ENCODE peak calls at places on chromosome 21, in nine cellular contexts. One of them, this sample, is unnamed.

GRCh38 chr21:43884012-43884860 is 19.2 kb downstream of the AGPAT3 start:
- DNase-seq in HS-27A: no peak
- DNase-seq in stimulated activated CD4-positive, alpha-beta T cell treated with anti-CD3 and anti-CD28 coated beads, Interleukin-12 subunit alpha, Interleukin-12 subunit beta, amount 100 ng/mL, for 4 hours: no peak
- DNase-seq in PC-3: peak; percentile 93
- DNase-seq in neural crest cell: no peak
- DNase-seq in activated CD8-positive, alpha-beta memory T cell treated with anti-CD3 and anti-CD28 coated beads for 4 hours: no peak
- DNase-seq in fibroblast of mammary gland: no peak
- DNase-seq in Peyer's patch: no peak
- DNase-seq in ovary: peak; percentile 50
- DNase-seq in this sample: no peak

GRCh38 chr21:35540950-35541632 is 492.0 kb upstream of the RUNX1 start:
- DNase-seq in HS-27A: no peak
- DNase-seq in stimulated activated CD4-positive, alpha-beta T cell treated with anti-CD3 and anti-CD28 coated beads, Interleukin-12 subunit alpha, Interleukin-12 subunit beta, amount 100 ng/mL, for 4 hours: no peak
- DNase-seq in PC-3: no peak
- DNase-seq in neural crest cell: no peak
- DNase-seq in activated CD8-positive, alpha-beta memory T cell treated with anti-CD3 and anti-CD28 coated beads for 4 hours: no peak
- DNase-seq in fibroblast of mammary gland: peak; percentile 89
- DNase-seq in Peyer's patch: no peak
- DNase-seq in ovary: no peak
- DNase-seq in this sample: no peak

GRCh38 chr21:25402134-25402957 is 204.9 kb downstream of the MRPL39 start:
- DNase-seq in HS-27A: no peak
- DNase-seq in stimulated activated CD4-positive, alpha-beta T cell treated with anti-CD3 and anti-CD28 coated beads, Interleukin-12 subunit alpha, Interleukin-12 subunit beta, amount 100 ng/mL, for 4 hours: no peak
- DNase-seq in PC-3: no peak
- DNase-seq in neural crest cell: no peak
- DNase-seq in activated CD8-positive, alpha-beta memory T cell treated with anti-CD3 and anti-CD28 coated beads for 4 hours: no peak
- DNase-seq in fibroblast of mammary gland: no peak
- DNase-seq in Peyer's patch: no peak
- DNase-seq in ovary: no peak
- DNase-seq in this sample: no peak

GRCh38 chr21:41374867-41375533 is 13.2 kb downstream of the MX2 start:
- DNase-seq in HS-27A: no peak
- DNase-seq in stimulated activated CD4-positive, alpha-beta T cell treated with anti-CD3 and anti-CD28 coated beads, Interleukin-12 subunit alpha, Interleukin-12 subunit beta, amount 100 ng/mL, for 4 hours: no peak
- DNase-seq in PC-3: no peak
- DNase-seq in neural crest cell: no peak
- DNase-seq in activated CD8-positive, alpha-beta memory T cell treated with anti-CD3 and anti-CD28 coated beads for 4 hours: no peak
- DNase-seq in fibroblast of mammary gland: no peak
- DNase-seq in Peyer's patch: no peak
- DNase-seq in ovary: no peak
- DNase-seq in this sample: no peak

GRCh38 chr21:41839387-41840000 is 39.6 kb downstream of the PRDM15 start:
- DNase-seq in HS-27A: no peak
- DNase-seq in stimulated activated CD4-positive, alpha-beta T cell treated with anti-CD3 and anti-CD28 coated beads, Interleukin-12 subunit alpha, Interleukin-12 subunit beta, amount 100 ng/mL, for 4 hours: no peak
- DNase-seq in PC-3: no peak
- DNase-seq in neural crest cell: no peak
- DNase-seq in activated CD8-positive, alpha-beta memory T cell treated with anti-CD3 and anti-CD28 coated beads for 4 hours: no peak
- DNase-seq in fibroblast of mammary gland: no peak
- DNase-seq in Peyer's patch: no peak
- DNase-seq in ovary: no peak
- DNase-seq in this sample: no peak

GRCh38 chr21:42688841-42689371 is 35.5 kb downstream of the PDE9A start:
- DNase-seq in HS-27A: no peak
- DNase-seq in stimulated activated CD4-positive, alpha-beta T cell treated with anti-CD3 and anti-CD28 coated beads, Interleukin-12 subunit alpha, Interleukin-12 subunit beta, amount 100 ng/mL, for 4 hours: no peak
- DNase-seq in PC-3: no peak
- DNase-seq in neural crest cell: no peak
- DNase-seq in activated CD8-positive, alpha-beta memory T cell treated with anti-CD3 and anti-CD28 coated beads for 4 hours: no peak
- DNase-seq in fibroblast of mammary gland: no peak
- DNase-seq in Peyer's patch: no peak
- DNase-seq in ovary: peak; percentile 30
- DNase-seq in this sample: no peak

GRCh38 chr21:41993744-41994143 is 16.4 kb downstream of the ZBTB21 start:
- DNase-seq in HS-27A: no peak
- DNase-seq in stimulated activated CD4-positive, alpha-beta T cell treated with anti-CD3 and anti-CD28 coated beads, Interleukin-12 subunit alpha, Interleukin-12 subunit beta, amount 100 ng/mL, for 4 hours: no peak
- DNase-seq in PC-3: peak; percentile 59
- DNase-seq in neural crest cell: no peak
- DNase-seq in activated CD8-positive, alpha-beta memory T cell treated with anti-CD3 and anti-CD28 coated beads for 4 hours: no peak
- DNase-seq in fibroblast of mammary gland: peak; percentile 94
- DNase-seq in Peyer's patch: no peak
- DNase-seq in ovary: no peak
- DNase-seq in this sample: no peak

GRCh38 chr21:45306832-45307571 is 19.3 kb upstream of the POFUT2 start:
- DNase-seq in HS-27A: no peak
- DNase-seq in stimulated activated CD4-positive, alpha-beta T cell treated with anti-CD3 and anti-CD28 coated beads, Interleukin-12 subunit alpha, Interleukin-12 subunit beta, amount 100 ng/mL, for 4 hours: no peak
- DNase-seq in PC-3: no peak
- DNase-seq in neural crest cell: peak; percentile 69
- DNase-seq in activated CD8-positive, alpha-beta memory T cell treated with anti-CD3 and anti-CD28 coated beads for 4 hours: no peak
- DNase-seq in fibroblast of mammary gland: peak; percentile 93
- DNase-seq in Peyer's patch: no peak
- DNase-seq in ovary: peak; percentile 95
- DNase-seq in this sample: no peak

GRCh38 chr21:32456497-32456918 is 44.0 kb downstream of the EVA1C start:
- DNase-seq in HS-27A: no peak
- DNase-seq in stimulated activated CD4-positive, alpha-beta T cell treated with anti-CD3 and anti-CD28 coated beads, Interleukin-12 subunit alpha, Interleukin-12 subunit beta, amount 100 ng/mL, for 4 hours: no peak
- DNase-seq in PC-3: peak; percentile 51
- DNase-seq in neural crest cell: no peak
- DNase-seq in activated CD8-positive, alpha-beta memory T cell treated with anti-CD3 and anti-CD28 coated beads for 4 hours: no peak
- DNase-seq in fibroblast of mammary gland: peak; percentile 87
- DNase-seq in Peyer's patch: no peak
- DNase-seq in ovary: peak; percentile 64
- DNase-seq in this sample: no peak

GRCh38 chr21:42432695-42433094 is 29.0 kb downstream of the UBASH3A start:
- DNase-seq in HS-27A: no peak
- DNase-seq in stimulated activated CD4-positive, alpha-beta T cell treated with anti-CD3 and anti-CD28 coated beads, Interleukin-12 subunit alpha, Interleukin-12 subunit beta, amount 100 ng/mL, for 4 hours: no peak
- DNase-seq in PC-3: no peak
- DNase-seq in neural crest cell: no peak
- DNase-seq in activated CD8-positive, alpha-beta memory T cell treated with anti-CD3 and anti-CD28 coated beads for 4 hours: no peak
- DNase-seq in fibroblast of mammary gland: no peak
- DNase-seq in Peyer's patch: no peak
- DNase-seq in ovary: no peak
- DNase-seq in this sample: no peak

GRCh38 chr21:37530901-37531351 is 164.4 kb downstream of the DYRK1A start:
- DNase-seq in HS-27A: no peak
- DNase-seq in stimulated activated CD4-positive, alpha-beta T cell treated with anti-CD3 and anti-CD28 coated beads, Interleukin-12 subunit alpha, Interleukin-12 subunit beta, amount 100 ng/mL, for 4 hours: no peak
- DNase-seq in PC-3: no peak
- DNase-seq in neural crest cell: no peak
- DNase-seq in activated CD8-positive, alpha-beta memory T cell treated with anti-CD3 and anti-CD28 coated beads for 4 hours: no peak
- DNase-seq in fibroblast of mammary gland: no peak
- DNase-seq in Peyer's patch: no peak
- DNase-seq in ovary: no peak
- DNase-seq in this sample: no peak

GRCh38 chr21:36400719-36401118 is 15.5 kb downstream of the CHAF1B start:
- DNase-seq in HS-27A: no peak
- DNase-seq in stimulated activated CD4-positive, alpha-beta T cell treated with anti-CD3 and anti-CD28 coated beads, Interleukin-12 subunit alpha, Interleukin-12 subunit beta, amount 100 ng/mL, for 4 hours: no peak
- DNase-seq in PC-3: no peak
- DNase-seq in neural crest cell: no peak
- DNase-seq in activated CD8-positive, alpha-beta memory T cell treated with anti-CD3 and anti-CD28 coated beads for 4 hours: no peak
- DNase-seq in fibroblast of mammary gland: no peak
- DNase-seq in Peyer's patch: no peak
- DNase-seq in ovary: no peak
- DNase-seq in this sample: no peak

GRCh38 chr21:40923914-40924313 is 77.0 kb upstream of the DSCAM start:
- DNase-seq in HS-27A: no peak
- DNase-seq in stimulated activated CD4-positive, alpha-beta T cell treated with anti-CD3 and anti-CD28 coated beads, Interleukin-12 subunit alpha, Interleukin-12 subunit beta, amount 100 ng/mL, for 4 hours: no peak
- DNase-seq in PC-3: no peak
- DNase-seq in neural crest cell: no peak
- DNase-seq in activated CD8-positive, alpha-beta memory T cell treated with anti-CD3 and anti-CD28 coated beads for 4 hours: no peak
- DNase-seq in fibroblast of mammary gland: no peak
- DNase-seq in Peyer's patch: no peak
- DNase-seq in ovary: no peak
- DNase-seq in this sample: no peak

GRCh38 chr21:42311816-42312625 is 3.2 kb downstream of the TFF3 start:
- DNase-seq in HS-27A: no peak
- DNase-seq in stimulated activated CD4-positive, alpha-beta T cell treated with anti-CD3 and anti-CD28 coated beads, Interleukin-12 subunit alpha, Interleukin-12 subunit beta, amount 100 ng/mL, for 4 hours: no peak
- DNase-seq in PC-3: no peak
- DNase-seq in neural crest cell: no peak
- DNase-seq in activated CD8-positive, alpha-beta memory T cell treated with anti-CD3 and anti-CD28 coated beads for 4 hours: no peak
- DNase-seq in fibroblast of mammary gland: no peak
- DNase-seq in Peyer's patch: no peak
- DNase-seq in ovary: no peak
- DNase-seq in this sample: no peak

GRCh38 chr21:42041711-42042110 is 29.4 kb upstream of the UMODL1 start:
- DNase-seq in HS-27A: no peak
- DNase-seq in stimulated activated CD4-positive, alpha-beta T cell treated with anti-CD3 and anti-CD28 coated beads, Interleukin-12 subunit alpha, Interleukin-12 subunit beta, amount 100 ng/mL, for 4 hours: no peak
- DNase-seq in PC-3: no peak
- DNase-seq in neural crest cell: no peak
- DNase-seq in activated CD8-positive, alpha-beta memory T cell treated with anti-CD3 and anti-CD28 coated beads for 4 hours: no peak
- DNase-seq in fibroblast of mammary gland: no peak
- DNase-seq in Peyer's patch: no peak
- DNase-seq in ovary: no peak
- DNase-seq in this sample: no peak

GRCh38 chr21:29557200-29557599 is 258.5 kb downstream of the BACH1 start:
- DNase-seq in HS-27A: no peak
- DNase-seq in stimulated activated CD4-positive, alpha-beta T cell treated with anti-CD3 and anti-CD28 coated beads, Interleukin-12 subunit alpha, Interleukin-12 subunit beta, amount 100 ng/mL, for 4 hours: no peak
- DNase-seq in PC-3: no peak
- DNase-seq in neural crest cell: no peak
- DNase-seq in activated CD8-positive, alpha-beta memory T cell treated with anti-CD3 and anti-CD28 coated beads for 4 hours: no peak
- DNase-seq in fibroblast of mammary gland: no peak
- DNase-seq in Peyer's patch: no peak
- DNase-seq in ovary: no peak
- DNase-seq in this sample: no peak

GRCh38 chr21:43988016-43988415 is 24.1 kb upstream of the TRAPPC10 start:
- DNase-seq in HS-27A: no peak
- DNase-seq in stimulated activated CD4-positive, alpha-beta T cell treated with anti-CD3 and anti-CD28 coated beads, Interleukin-12 subunit alpha, Interleukin-12 subunit beta, amount 100 ng/mL, for 4 hours: no peak
- DNase-seq in PC-3: no peak
- DNase-seq in neural crest cell: no peak
- DNase-seq in activated CD8-positive, alpha-beta memory T cell treated with anti-CD3 and anti-CD28 coated beads for 4 hours: no peak
- DNase-seq in fibroblast of mammary gland: no peak
- DNase-seq in Peyer's patch: no peak
- DNase-seq in ovary: no peak
- DNase-seq in this sample: no peak

GRCh38 chr21:23853796-23854379 is 1753.4 kb downstream of the MRPL39 start:
- DNase-seq in HS-27A: no peak
- DNase-seq in stimulated activated CD4-positive, alpha-beta T cell treated with anti-CD3 and anti-CD28 coated beads, Interleukin-12 subunit alpha, Interleukin-12 subunit beta, amount 100 ng/mL, for 4 hours: no peak
- DNase-seq in PC-3: peak; percentile 63
- DNase-seq in neural crest cell: no peak
- DNase-seq in activated CD8-positive, alpha-beta memory T cell treated with anti-CD3 and anti-CD28 coated beads for 4 hours: no peak
- DNase-seq in fibroblast of mammary gland: peak; percentile 6
- DNase-seq in Peyer's patch: no peak
- DNase-seq in ovary: no peak
- DNase-seq in this sample: peak; percentile 6

GRCh38 chr21:26389971-26390641 is 183.0 kb downstream of the CYYR1 start:
- DNase-seq in HS-27A: peak; percentile 72
- DNase-seq in stimulated activated CD4-positive, alpha-beta T cell treated with anti-CD3 and anti-CD28 coated beads, Interleukin-12 subunit alpha, Interleukin-12 subunit beta, amount 100 ng/mL, for 4 hours: no peak
- DNase-seq in PC-3: peak; percentile 96
- DNase-seq in neural crest cell: no peak
- DNase-seq in activated CD8-positive, alpha-beta memory T cell treated with anti-CD3 and anti-CD28 coated beads for 4 hours: no peak
- DNase-seq in fibroblast of mammary gland: peak; percentile 61
- DNase-seq in Peyer's patch: no peak
- DNase-seq in ovary: no peak
- DNase-seq in this sample: no peak

GRCh38 chr21:37565530-37566223 is 199.1 kb downstream of the DYRK1A start:
- DNase-seq in HS-27A: no peak
- DNase-seq in stimulated activated CD4-positive, alpha-beta T cell treated with anti-CD3 and anti-CD28 coated beads, Interleukin-12 subunit alpha, Interleukin-12 subunit beta, amount 100 ng/mL, for 4 hours: no peak
- DNase-seq in PC-3: no peak
- DNase-seq in neural crest cell: no peak
- DNase-seq in activated CD8-positive, alpha-beta memory T cell treated with anti-CD3 and anti-CD28 coated beads for 4 hours: no peak
- DNase-seq in fibroblast of mammary gland: peak; percentile 47
- DNase-seq in Peyer's patch: no peak
- DNase-seq in ovary: no peak
- DNase-seq in this sample: no peak

GRCh38 chr21:44834951-44835646 is 17.2 kb upstream of the SUMO3 start:
- DNase-seq in HS-27A: no peak
- DNase-seq in stimulated activated CD4-positive, alpha-beta T cell treated with anti-CD3 and anti-CD28 coated beads, Interleukin-12 subunit alpha, Interleukin-12 subunit beta, amount 100 ng/mL, for 4 hours: no peak
- DNase-seq in PC-3: no peak
- DNase-seq in neural crest cell: no peak
- DNase-seq in activated CD8-positive, alpha-beta memory T cell treated with anti-CD3 and anti-CD28 coated beads for 4 hours: no peak
- DNase-seq in fibroblast of mammary gland: no peak
- DNase-seq in Peyer's patch: peak; percentile 8
- DNase-seq in ovary: no peak
- DNase-seq in this sample: no peak

GRCh38 chr21:28762357-28762735 is 230.3 kb downstream of the LTN1 start:
- DNase-seq in HS-27A: no peak
- DNase-seq in stimulated activated CD4-positive, alpha-beta T cell treated with anti-CD3 and anti-CD28 coated beads, Interleukin-12 subunit alpha, Interleukin-12 subunit beta, amount 100 ng/mL, for 4 hours: no peak
- DNase-seq in PC-3: no peak
- DNase-seq in neural crest cell: no peak
- DNase-seq in activated CD8-positive, alpha-beta memory T cell treated with anti-CD3 and anti-CD28 coated beads for 4 hours: no peak
- DNase-seq in fibroblast of mammary gland: no peak
- DNase-seq in Peyer's patch: no peak
- DNase-seq in ovary: no peak
- DNase-seq in this sample: no peak